ENCODE peak calls at places on chromosomes 2 and 18, in nine cellular contexts. E is hypothalamus; M is NCI-H1105; J is progenitor cell of endocrine pancreas; F is HTR-8/SVneo; N is cerebellar cortex; I is effector memory CD8-positive, alpha-beta T cell; Q is putamen; Y is GM18507. G is an unnamed sample.

GRCh38 chr2:232875256-232876070 is 5.4 kb downstream of the SNORC start:
- DNase-seq in F (no peak), I (no peak), J (no peak), N (no peak), Q (no peak), Y (no peak), M (peak), E (no peak), G (no peak)

GRCh38 chr2:128774320-128775063 is 455.8 kb upstream of the HS6ST1 start:
- DNase-seq in Y (no peak), J (no peak), I (no peak), Q (no peak), N (no peak), M (no peak), F (no peak), E (no peak), G (no peak)

GRCh38 chr2:164515030-164515429 is 106.3 kb downstream of the GRB14 start:
- DNase-seq in F (no peak), J (no peak), M (no peak), Y (no peak), I (no peak), N (no peak), Q (no peak), E (no peak), G (no peak)

GRCh38 chr2:37323770-37324535 is 680 bp downstream of the PRKD3 start:
- DNase-seq in Q (no peak), I (peak), F (peak), J (no peak), E (no peak), M (no peak), Y (no peak), N (no peak), G (no peak)

GRCh38 chr2:85433511-85434089 is 15.1 kb downstream of the SH2D6 start:
- DNase-seq in E (peak), N (peak), I (no peak), F (peak), M (no peak), Y (no peak), Q (peak), J (no peak), G (no peak)

GRCh38 chr2:151945186-151945585 is 117.0 kb upstream of the ARL5A start:
- DNase-seq in M (no peak), Q (no peak), E (no peak), F (no peak), N (no peak), I (no peak), Y (no peak), J (no peak), G (no peak)

GRCh38 chr18:13181765-13182164 is 36.8 kb upstream of the LDLRAD4 start:
- DNase-seq in Y (no peak), F (no peak), Q (no peak), E (no peak), I (no peak), M (no peak), N (no peak), J (no peak), G (no peak)

GRCh38 chr2:126828051-126828450 is 70.6 kb upstream of the TEX51 start:
- DNase-seq in J (no peak), Q (no peak), E (no peak), M (no peak), I (no peak), Y (no peak), F (no peak), N (no peak), G (no peak)

GRCh38 chr2:219571311-219572236 is at the start of gene OBSL1:
- DNase-seq in F (peak), J (peak), I (no peak), N (peak), M (peak), E (peak), Y (no peak), Q (no peak), G (peak)

GRCh38 chr2:57886196-57886786 is 160.3 kb upstream of the VRK2 start:
- DNase-seq in F (no peak), Y (no peak), N (no peak), J (no peak), M (peak), Q (no peak), E (no peak), I (no peak), G (no peak)

GRCh38 chr2:151350579-151351195 is 6.7 kb upstream of the TNFAIP6 start:
- DNase-seq in N (no peak), E (no peak), F (no peak), Y (no peak), M (no peak), Q (no peak), J (no peak), I (no peak), G (no peak)

GRCh38 chr2:171763602-171764001 is 76.3 kb downstream of the DYNC1I2 start:
- DNase-seq in J (no peak), M (no peak), Y (no peak), Q (no peak), E (no peak), N (no peak), F (no peak), I (no peak), G (no peak)

GRCh38 chr2:71687412-71687811 is 234.1 kb downstream of the DYSF start:
- DNase-seq in M (no peak), E (no peak), J (no peak), N (no peak), Y (no peak), Q (no peak), I (no peak), F (no peak), G (no peak)

GRCh38 chr2:152445791-152446201 is 110.8 kb downstream of the FMNL2 start:
- DNase-seq in Y (no peak), Q (no peak), J (no peak), I (no peak), E (no peak), M (no peak), F (peak), N (peak), G (no peak)